ENCODE peak calls at places on chromosomes 7 and 10, in seven cellular contexts. One of them, this sample, is unnamed.

GRCh38 chr7:46544396-46545008 is 623.4 kb upstream of the IGFBP3 start:
- DNase-seq in right atrium auricular region: no peak
- DNase-seq in cardiac muscle cell: peak; percentile 82
- DNase-seq in aorta: no peak
- DNase-seq in CD8-positive, alpha-beta T cell: no peak
- DNase-seq in fibroblast of lung: peak; percentile 83
- DNase-seq in RCC 7860: peak; percentile 79
- DNase-seq in this sample: no peak

GRCh38 chr7:131255242-131255641 is 72.4 kb upstream of the MKLN1 start:
- DNase-seq in right atrium auricular region: no peak
- DNase-seq in cardiac muscle cell: no peak
- DNase-seq in aorta: no peak
- DNase-seq in CD8-positive, alpha-beta T cell: no peak
- DNase-seq in fibroblast of lung: no peak
- DNase-seq in RCC 7860: no peak
- DNase-seq in this sample: no peak

GRCh38 chr10:22630229-22631174 is 83.9 kb downstream of the PIP4K2A start:
- DNase-seq in right atrium auricular region: no peak
- DNase-seq in cardiac muscle cell: peak; percentile 67
- DNase-seq in aorta: no peak
- DNase-seq in CD8-positive, alpha-beta T cell: no peak
- DNase-seq in fibroblast of lung: peak; percentile 64
- DNase-seq in RCC 7860: peak; percentile 41
- DNase-seq in this sample: peak; percentile 56

GRCh38 chr10:110774069-110775021 is 97.4 kb upstream of the PDCD4 start:
- DNase-seq in right atrium auricular region: no peak
- DNase-seq in cardiac muscle cell: peak; percentile 55
- DNase-seq in aorta: no peak
- DNase-seq in CD8-positive, alpha-beta T cell: no peak
- DNase-seq in fibroblast of lung: peak; percentile 87
- DNase-seq in RCC 7860: peak; percentile 84
- DNase-seq in this sample: peak; percentile 33

GRCh38 chr10:131584286-131584685 is 272.8 kb upstream of the TCERG1L start:
- DNase-seq in right atrium auricular region: peak; percentile 43
- DNase-seq in cardiac muscle cell: no peak
- DNase-seq in aorta: no peak
- DNase-seq in CD8-positive, alpha-beta T cell: no peak
- DNase-seq in fibroblast of lung: no peak
- DNase-seq in RCC 7860: no peak
- DNase-seq in this sample: no peak

GRCh38 chr10:70615784-70616511 is 13.4 kb upstream of the PRF1 start:
- DNase-seq in right atrium auricular region: no peak
- DNase-seq in cardiac muscle cell: no peak
- DNase-seq in aorta: no peak
- DNase-seq in CD8-positive, alpha-beta T cell: no peak
- DNase-seq in fibroblast of lung: peak; percentile 97
- DNase-seq in RCC 7860: no peak
- DNase-seq in this sample: no peak

GRCh38 chr7:27175626-27176342 is 1.7 kb upstream of the HOXA10 start:
- DNase-seq in right atrium auricular region: no peak
- DNase-seq in cardiac muscle cell: no peak
- DNase-seq in aorta: peak; percentile 75
- DNase-seq in CD8-positive, alpha-beta T cell: no peak
- DNase-seq in fibroblast of lung: no peak
- DNase-seq in RCC 7860: no peak
- DNase-seq in this sample: no peak

GRCh38 chr7:82729172-82730030 is 285.8 kb upstream of the CACNA2D1 start:
- DNase-seq in right atrium auricular region: no peak
- DNase-seq in cardiac muscle cell: peak; percentile 69
- DNase-seq in aorta: no peak
- DNase-seq in CD8-positive, alpha-beta T cell: no peak
- DNase-seq in fibroblast of lung: peak; percentile 39
- DNase-seq in RCC 7860: peak; percentile 20
- DNase-seq in this sample: peak; percentile 71

GRCh38 chr7:152180587-152180986 is 155.1 kb downstream of the GALNT11 start:
- DNase-seq in right atrium auricular region: no peak
- DNase-seq in cardiac muscle cell: no peak
- DNase-seq in aorta: no peak
- DNase-seq in CD8-positive, alpha-beta T cell: no peak
- DNase-seq in fibroblast of lung: no peak
- DNase-seq in RCC 7860: no peak
- DNase-seq in this sample: peak; percentile 15

GRCh38 chr7:27680610-27681009 is 17.9 kb upstream of the HIBADH start:
- DNase-seq in right atrium auricular region: no peak
- DNase-seq in cardiac muscle cell: no peak
- DNase-seq in aorta: no peak
- DNase-seq in CD8-positive, alpha-beta T cell: no peak
- DNase-seq in fibroblast of lung: no peak
- DNase-seq in RCC 7860: no peak
- DNase-seq in this sample: no peak

GRCh38 chr7:5559586-5559985 is 136.0 kb upstream of the TNRC18 start:
- DNase-seq in right atrium auricular region: no peak
- DNase-seq in cardiac muscle cell: no peak
- DNase-seq in aorta: no peak
- DNase-seq in CD8-positive, alpha-beta T cell: no peak
- DNase-seq in fibroblast of lung: no peak
- DNase-seq in RCC 7860: no peak
- DNase-seq in this sample: no peak

GRCh38 chr7:155509725-155510551 is 36.4 kb downstream of the CNPY1 start:
- DNase-seq in right atrium auricular region: no peak
- DNase-seq in cardiac muscle cell: no peak
- DNase-seq in aorta: no peak
- DNase-seq in CD8-positive, alpha-beta T cell: no peak
- DNase-seq in fibroblast of lung: no peak
- DNase-seq in RCC 7860: no peak
- DNase-seq in this sample: no peak

GRCh38 chr10:7405637-7406036 is 5.2 kb downstream of the SFMBT2 start:
- DNase-seq in right atrium auricular region: no peak
- DNase-seq in cardiac muscle cell: peak; percentile 15
- DNase-seq in aorta: no peak
- DNase-seq in CD8-positive, alpha-beta T cell: no peak
- DNase-seq in fibroblast of lung: peak; percentile 40
- DNase-seq in RCC 7860: no peak
- DNase-seq in this sample: no peak

GRCh38 chr10:95531994-95532399 is 29.2 kb downstream of the SORBS1 start:
- DNase-seq in right atrium auricular region: no peak
- DNase-seq in cardiac muscle cell: no peak
- DNase-seq in aorta: no peak
- DNase-seq in CD8-positive, alpha-beta T cell: no peak
- DNase-seq in fibroblast of lung: no peak
- DNase-seq in RCC 7860: no peak
- DNase-seq in this sample: no peak

GRCh38 chr10:71735709-71736569 is 16.4 kb upstream of the C10orf105 start:
- DNase-seq in right atrium auricular region: no peak
- DNase-seq in cardiac muscle cell: no peak
- DNase-seq in aorta: no peak
- DNase-seq in CD8-positive, alpha-beta T cell: peak; percentile 54
- DNase-seq in fibroblast of lung: no peak
- DNase-seq in RCC 7860: no peak
- DNase-seq in this sample: no peak

GRCh38 chr7:141262101-141262819 is 188.4 kb downstream of the TMEM178B start:
- DNase-seq in right atrium auricular region: no peak
- DNase-seq in cardiac muscle cell: no peak
- DNase-seq in aorta: no peak
- DNase-seq in CD8-positive, alpha-beta T cell: no peak
- DNase-seq in fibroblast of lung: no peak
- DNase-seq in RCC 7860: no peak
- DNase-seq in this sample: peak; percentile 64

GRCh38 chr10:71316081-71316785 is 2.8 kb upstream of the SLC29A3 start:
- DNase-seq in right atrium auricular region: no peak
- DNase-seq in cardiac muscle cell: peak; percentile 25
- DNase-seq in aorta: no peak
- DNase-seq in CD8-positive, alpha-beta T cell: no peak
- DNase-seq in fibroblast of lung: peak; percentile 13
- DNase-seq in RCC 7860: no peak
- DNase-seq in this sample: no peak

GRCh38 chr7:115724400-115725056 is 306.0 kb downstream of the TFEC start:
- DNase-seq in right atrium auricular region: no peak
- DNase-seq in cardiac muscle cell: no peak
- DNase-seq in aorta: no peak
- DNase-seq in CD8-positive, alpha-beta T cell: no peak
- DNase-seq in fibroblast of lung: no peak
- DNase-seq in RCC 7860: no peak
- DNase-seq in this sample: no peak

GRCh38 chr7:132536646-132537395 is 39.4 kb downstream of the PLXNA4 start:
- DNase-seq in right atrium auricular region: no peak
- DNase-seq in cardiac muscle cell: peak; percentile 34
- DNase-seq in aorta: no peak
- DNase-seq in CD8-positive, alpha-beta T cell: no peak
- DNase-seq in fibroblast of lung: peak; percentile 52
- DNase-seq in RCC 7860: peak; percentile 50
- DNase-seq in this sample: no peak

GRCh38 chr7:20748853-20749252 is 37.8 kb downstream of the SP8 start:
- DNase-seq in right atrium auricular region: no peak
- DNase-seq in cardiac muscle cell: no peak
- DNase-seq in aorta: no peak
- DNase-seq in CD8-positive, alpha-beta T cell: no peak
- DNase-seq in fibroblast of lung: no peak
- DNase-seq in RCC 7860: no peak
- DNase-seq in this sample: no peak

GRCh38 chr7:1945558-1945957 is 275.5 kb downstream of the ELFN1 start:
- DNase-seq in right atrium auricular region: no peak
- DNase-seq in cardiac muscle cell: no peak
- DNase-seq in aorta: no peak
- DNase-seq in CD8-positive, alpha-beta T cell: no peak
- DNase-seq in fibroblast of lung: no peak
- DNase-seq in RCC 7860: no peak
- DNase-seq in this sample: no peak

GRCh38 chr10:101840741-101841453 is 2.7 kb downstream of the KCNIP2 start:
- DNase-seq in right atrium auricular region: peak; percentile 81
- DNase-seq in cardiac muscle cell: peak; percentile 91
- DNase-seq in aorta: peak; percentile 94
- DNase-seq in CD8-positive, alpha-beta T cell: peak; percentile 63
- DNase-seq in fibroblast of lung: peak; percentile 78
- DNase-seq in RCC 7860: peak; percentile 51
- DNase-seq in this sample: peak; percentile 82

GRCh38 chr10:805635-806305 is 116.3 kb upstream of the DIP2C start:
- DNase-seq in right atrium auricular region: peak; percentile 42
- DNase-seq in cardiac muscle cell: no peak
- DNase-seq in aorta: no peak
- DNase-seq in CD8-positive, alpha-beta T cell: no peak
- DNase-seq in fibroblast of lung: no peak
- DNase-seq in RCC 7860: no peak
- DNase-seq in this sample: no peak

GRCh38 chr7:66894463-66895080 is 26.5 kb upstream of the TMEM248 start:
- DNase-seq in right atrium auricular region: no peak
- DNase-seq in cardiac muscle cell: peak; percentile 50
- DNase-seq in aorta: peak; percentile 41
- DNase-seq in CD8-positive, alpha-beta T cell: no peak
- DNase-seq in fibroblast of lung: peak; percentile 38
- DNase-seq in RCC 7860: no peak
- DNase-seq in this sample: peak; percentile 46

GRCh38 chr7:105682331-105683070 is 101.2 kb upstream of the EFCAB10 start:
- DNase-seq in right atrium auricular region: no peak
- DNase-seq in cardiac muscle cell: peak; percentile 52
- DNase-seq in aorta: no peak
- DNase-seq in CD8-positive, alpha-beta T cell: no peak
- DNase-seq in fibroblast of lung: no peak
- DNase-seq in RCC 7860: no peak
- DNase-seq in this sample: no peak

GRCh38 chr7:129607471-129608120 is 3.9 kb upstream of the NRF1 start:
- DNase-seq in right atrium auricular region: no peak
- DNase-seq in cardiac muscle cell: peak; percentile 33
- DNase-seq in aorta: no peak
- DNase-seq in CD8-positive, alpha-beta T cell: no peak
- DNase-seq in fibroblast of lung: no peak
- DNase-seq in RCC 7860: no peak
- DNase-seq in this sample: peak; percentile 82

GRCh38 chr7:115838829-115839228 is 191.7 kb downstream of the TFEC start:
- DNase-seq in right atrium auricular region: no peak
- DNase-seq in cardiac muscle cell: peak; percentile 15
- DNase-seq in aorta: no peak
- DNase-seq in CD8-positive, alpha-beta T cell: no peak
- DNase-seq in fibroblast of lung: no peak
- DNase-seq in RCC 7860: no peak
- DNase-seq in this sample: no peak

GRCh38 chr10:79930267-79930666 is 18.6 kb downstream of the SFTPD start:
- DNase-seq in right atrium auricular region: no peak
- DNase-seq in cardiac muscle cell: no peak
- DNase-seq in aorta: no peak
- DNase-seq in CD8-positive, alpha-beta T cell: no peak
- DNase-seq in fibroblast of lung: no peak
- DNase-seq in RCC 7860: no peak
- DNase-seq in this sample: no peak

GRCh38 chr7:22559829-22560489 is 60.0 kb upstream of the STEAP1B start:
- DNase-seq in right atrium auricular region: peak; percentile 77
- DNase-seq in cardiac muscle cell: peak; percentile 90
- DNase-seq in aorta: peak; percentile 83
- DNase-seq in CD8-positive, alpha-beta T cell: peak; percentile 27
- DNase-seq in fibroblast of lung: peak; percentile 71
- DNase-seq in RCC 7860: peak; percentile 81
- DNase-seq in this sample: peak; percentile 95

GRCh38 chr10:125014984-125015944 is 73.3 kb downstream of the ZRANB1 start:
- DNase-seq in right atrium auricular region: no peak
- DNase-seq in cardiac muscle cell: peak; percentile 48
- DNase-seq in aorta: peak; percentile 87
- DNase-seq in CD8-positive, alpha-beta T cell: peak; percentile 16
- DNase-seq in fibroblast of lung: no peak
- DNase-seq in RCC 7860: no peak
- DNase-seq in this sample: no peak

GRCh38 chr7:94303736-94304135 is 91.0 kb upstream of the COL1A2 start:
- DNase-seq in right atrium auricular region: no peak
- DNase-seq in cardiac muscle cell: peak; percentile 87
- DNase-seq in aorta: no peak
- DNase-seq in CD8-positive, alpha-beta T cell: no peak
- DNase-seq in fibroblast of lung: peak; percentile 82
- DNase-seq in RCC 7860: no peak
- DNase-seq in this sample: no peak

GRCh38 chr7:50166997-50167961 is 74.2 kb upstream of the ZPBP start:
- DNase-seq in right atrium auricular region: no peak
- DNase-seq in cardiac muscle cell: no peak
- DNase-seq in aorta: no peak
- DNase-seq in CD8-positive, alpha-beta T cell: no peak
- DNase-seq in fibroblast of lung: no peak
- DNase-seq in RCC 7860: no peak
- DNase-seq in this sample: no peak